ENCODE peak calls at places on chromosomes 2 and 18, in seven cellular contexts. H, G, Q, S, E, J and O are unnamed samples.
A peak's percentile ranks its signal among the peaks of the same experiment; 100 is the strongest.

GRCh38 chr2:74514368-74515270 is at the start of gene TLX2:
- DNase-seq in H (no peak), G (no peak), Q (no peak), S (peak; percentile 96), E (no peak), J (no peak), O (no peak)

GRCh38 chr2:113173563-113174368 is at the start of gene PSD4:
- DNase-seq in H (no peak), G (peak; percentile 91), Q (no peak), S (no peak), E (no peak), J (peak; percentile 67), O (no peak)

GRCh38 chr2:134845719-134846118 is 7.3 kb downstream of the ACMSD start:
- DNase-seq in H (no peak), G (no peak), Q (no peak), S (no peak), E (no peak), J (no peak), O (no peak)

GRCh38 chr18:77088977-77089795 is 43.4 kb downstream of the MBP start:
- DNase-seq in H (peak; percentile 81), G (no peak), Q (no peak), S (no peak), E (peak; percentile 86), J (no peak), O (peak; percentile 88)

GRCh38 chr2:227188292-227188691 is 23.9 kb downstream of the COL4A3 start:
- DNase-seq in H (no peak), G (no peak), Q (no peak), S (no peak), E (no peak), J (no peak), O (no peak)

GRCh38 chr2:176079851-176080539 is 3.8 kb downstream of the EVX2 start:
- DNase-seq in H (peak; percentile 59), G (peak; percentile 93), Q (no peak), S (peak; percentile 95), E (no peak), J (no peak), O (no peak)

GRCh38 chr18:77052297-77052645 is 80.3 kb downstream of the MBP start:
- DNase-seq in H (no peak), G (no peak), Q (no peak), S (no peak), E (no peak), J (no peak), O (no peak)

GRCh38 chr2:14975401-14975800 is 342.9 kb downstream of the LRATD1 start:
- DNase-seq in H (no peak), G (no peak), Q (no peak), S (no peak), E (no peak), J (no peak), O (no peak)

GRCh38 chr18:79395761-79396404 is at the start of gene NFATC1:
- DNase-seq in H (no peak), G (peak; percentile 79), Q (no peak), S (no peak), E (no peak), J (no peak), O (peak; percentile 71)

GRCh38 chr2:29583104-29583503 is 338.3 kb downstream of the ALK start:
- DNase-seq in H (no peak), G (no peak), Q (no peak), S (no peak), E (no peak), J (peak; percentile 47), O (no peak)

GRCh38 chr2:6652271-6652670 is 213.4 kb downstream of the CMPK2 start:
- DNase-seq in H (no peak), G (no peak), Q (no peak), S (no peak), E (no peak), J (no peak), O (no peak)

GRCh38 chr2:21422724-21423522 is 299.2 kb downstream of the TDRD15 start:
- DNase-seq in H (no peak), G (no peak), Q (peak; percentile 67), S (no peak), E (no peak), J (no peak), O (no peak)

GRCh38 chr2:17538022-17538843 is 2.3 kb upstream of the VSNL1 start:
- DNase-seq in H (peak; percentile 19), G (no peak), Q (peak; percentile 39), S (peak; percentile 33), E (no peak), J (no peak), O (no peak)

GRCh38 chr18:48293954-48294893 is 115.0 kb downstream of the ZBTB7C start:
- DNase-seq in H (no peak), G (no peak), Q (no peak), S (peak; percentile 70), E (no peak), J (no peak), O (no peak)

GRCh38 chr2:23220687-23221086 is 164.3 kb upstream of the KLHL29 start:
- DNase-seq in H (no peak), G (no peak), Q (no peak), S (no peak), E (no peak), J (no peak), O (no peak)

GRCh38 chr2:176534798-176535479 is 265.7 kb downstream of the MTX2 start:
- DNase-seq in H (no peak), G (no peak), Q (no peak), S (no peak), E (no peak), J (no peak), O (no peak)

GRCh38 chr2:164439235-164439634 is 182.0 kb downstream of the GRB14 start:
- DNase-seq in H (no peak), G (no peak), Q (no peak), S (no peak), E (no peak), J (no peak), O (no peak)

GRCh38 chr2:97645700-97646629 is at the start of gene COX5B:
- DNase-seq in H (peak; percentile 87), G (peak; percentile 98), Q (peak; percentile 98), S (peak; percentile 98), E (peak; percentile 90), J (peak; percentile 89), O (peak; percentile 92)

GRCh38 chr2:234989183-234989701 is 37.4 kb downstream of the SH3BP4 start:
- DNase-seq in H (no peak), G (no peak), Q (no peak), S (peak; percentile 71), E (no peak), J (no peak), O (no peak)
- TF ChIP-seq JUND in H (no peak), G (no peak), Q (no peak), S (peak; percentile 26), E (no peak), J (no peak), O (no peak)

DNA sequence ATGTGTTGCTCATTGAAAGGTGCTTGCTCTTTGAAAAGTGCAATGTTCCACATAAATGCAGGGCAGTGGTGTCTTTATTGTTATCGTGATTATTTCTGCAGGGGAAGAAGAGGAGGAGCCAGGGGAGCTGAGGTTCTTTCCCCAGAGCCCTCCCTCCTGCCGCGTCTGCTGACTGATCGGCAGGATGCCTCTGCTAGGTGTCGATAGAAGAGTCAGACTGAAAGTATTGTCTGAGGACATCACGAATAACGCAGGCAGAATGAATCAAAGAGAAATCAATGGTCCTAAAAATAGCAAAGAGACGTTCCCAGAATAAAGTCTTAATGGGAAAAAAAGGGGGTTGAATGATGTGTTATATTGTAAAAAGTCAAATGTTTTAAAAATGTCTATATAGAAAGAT is 47.4 kb upstream of the SIX3 start:
- DNase-seq in H (no peak), G (no peak), Q (no peak), S (no peak), E (no peak), J (peak; percentile 28), O (no peak)
- TF ChIP-seq JUND in H (no peak), G (no peak), Q (no peak), S (no peak), E (no peak), J (no peak), O (no peak)

GRCh38 chr2:122856696-122857095 is 1101.2 kb downstream of the TSN start:
- DNase-seq in H (no peak), G (no peak), Q (no peak), S (no peak), E (no peak), J (no peak), O (no peak)

GRCh38 chr2:122851972-122852531 is 1096.6 kb downstream of the TSN start:
- DNase-seq in H (no peak), G (no peak), Q (no peak), S (peak; percentile 39), E (no peak), J (no peak), O (no peak)
- TF ChIP-seq JUND in H (no peak), G (no peak), Q (no peak), S (no peak), E (no peak), J (no peak), O (no peak)

DNA sequence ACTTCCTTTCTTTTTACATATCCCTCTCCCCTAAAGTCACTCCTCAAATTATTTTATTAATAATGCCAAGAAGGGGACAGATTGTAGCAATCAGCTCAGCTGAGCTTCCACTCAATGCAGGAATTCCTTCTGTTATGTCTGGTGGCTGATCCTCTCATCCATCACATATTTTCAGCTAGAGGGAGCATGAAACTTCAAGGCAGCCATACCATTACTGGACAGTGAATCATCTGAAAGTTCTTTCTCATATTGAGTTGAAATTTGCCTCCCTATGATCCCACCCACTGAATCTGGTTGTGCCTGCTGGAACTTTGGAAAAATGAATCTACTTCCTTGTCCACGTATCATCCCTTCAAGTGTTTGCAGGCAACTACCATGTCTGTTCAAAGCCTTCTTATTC is 11.2 kb downstream of the ZNF385B start:
- DNase-seq in H (no peak), G (no peak), Q (peak; percentile 5), S (no peak), E (no peak), J (no peak), O (peak; percentile 24)
- TF ChIP-seq JUND in H (no peak), G (no peak), Q (no peak), S (peak; percentile 26), E (no peak), J (no peak), O (no peak)